ENCODE peak calls at places on chromosomes 12 and 14, in nine cellular contexts. One of them, this sample, is unnamed.

GRCh38 chr14:67623114-67623513 is 3.4 kb downstream of the ARG2 start:
- DNase-seq in SK-N-SH: no peak
- DNase-seq in Caco-2: no peak
- DNase-seq in cardiac muscle cell: no peak
- DNase-seq in testis: no peak
- DNase-seq in left ventricle myocardium inferior: no peak
- DNase-seq in CD4-positive, alpha-beta memory T cell: no peak
- DNase-seq in Peyer's patch: no peak
- DNase-seq in fibroblast of lung: peak; percentile 57
- DNase-seq in this sample: no peak

GRCh38 chr12:6180300-6181051 is 19.7 kb upstream of the CD9 start:
- DNase-seq in left ventricle myocardium inferior: peak; percentile 57
- DNase-seq in SK-N-SH: no peak
- DNase-seq in cardiac muscle cell: no peak
- DNase-seq in CD4-positive, alpha-beta memory T cell: no peak
- DNase-seq in Caco-2: no peak
- DNase-seq in Peyer's patch: no peak
- DNase-seq in fibroblast of lung: peak; percentile 90
- DNase-seq in testis: no peak
- DNase-seq in this sample: no peak

GRCh38 chr14:52154992-52155655 is 86.3 kb upstream of the NID2 start:
- DNase-seq in cardiac muscle cell: no peak
- DNase-seq in fibroblast of lung: no peak
- DNase-seq in CD4-positive, alpha-beta memory T cell: no peak
- DNase-seq in testis: no peak
- DNase-seq in Caco-2: no peak
- DNase-seq in SK-N-SH: no peak
- DNase-seq in left ventricle myocardium inferior: no peak
- DNase-seq in Peyer's patch: no peak
- DNase-seq in this sample: no peak

GRCh38 chr12:119340604-119341003 is 6.1 kb downstream of the CCDC60 start:
- DNase-seq in testis: peak; percentile 16
- DNase-seq in SK-N-SH: no peak
- DNase-seq in left ventricle myocardium inferior: no peak
- DNase-seq in fibroblast of lung: no peak
- DNase-seq in cardiac muscle cell: no peak
- DNase-seq in CD4-positive, alpha-beta memory T cell: no peak
- DNase-seq in Caco-2: no peak
- DNase-seq in Peyer's patch: no peak
- DNase-seq in this sample: no peak

GRCh38 chr12:91951571-91951970 is 194.1 kb downstream of the BTG1 start:
- DNase-seq in SK-N-SH: no peak
- DNase-seq in testis: no peak
- DNase-seq in cardiac muscle cell: no peak
- DNase-seq in left ventricle myocardium inferior: no peak
- DNase-seq in CD4-positive, alpha-beta memory T cell: no peak
- DNase-seq in Peyer's patch: no peak
- DNase-seq in fibroblast of lung: no peak
- DNase-seq in Caco-2: no peak
- DNase-seq in this sample: no peak

GRCh38 chr12:64946132-64946829 is 121.8 kb downstream of the TBC1D30 start:
- DNase-seq in CD4-positive, alpha-beta memory T cell: no peak
- DNase-seq in Peyer's patch: no peak
- DNase-seq in cardiac muscle cell: peak; percentile 48
- DNase-seq in testis: peak; percentile 90
- DNase-seq in Caco-2: no peak
- DNase-seq in left ventricle myocardium inferior: peak; percentile 63
- DNase-seq in SK-N-SH: peak; percentile 69
- DNase-seq in fibroblast of lung: peak; percentile 42
- DNase-seq in this sample: no peak

GRCh38 chr12:22625671-22626251 is 790 bp downstream of the ETNK1 start:
- DNase-seq in SK-N-SH: peak; percentile 59
- DNase-seq in fibroblast of lung: peak; percentile 43
- DNase-seq in Peyer's patch: peak; percentile 52
- DNase-seq in CD4-positive, alpha-beta memory T cell: peak; percentile 27
- DNase-seq in testis: peak; percentile 67
- DNase-seq in left ventricle myocardium inferior: peak; percentile 14
- DNase-seq in Caco-2: peak; percentile 63
- DNase-seq in cardiac muscle cell: peak; percentile 47
- DNase-seq in this sample: no peak

GRCh38 chr12:88111074-88111652 is 30.7 kb downstream of the CEP290 start:
- DNase-seq in CD4-positive, alpha-beta memory T cell: peak; percentile 27
- DNase-seq in SK-N-SH: peak; percentile 25
- DNase-seq in cardiac muscle cell: peak; percentile 20
- DNase-seq in Peyer's patch: no peak
- DNase-seq in Caco-2: peak; percentile 26
- DNase-seq in testis: no peak
- DNase-seq in left ventricle myocardium inferior: no peak
- DNase-seq in fibroblast of lung: peak; percentile 71
- DNase-seq in this sample: no peak

GRCh38 chr14:20413785-20414117 is 450 bp upstream of the TEP1 start:
- DNase-seq in cardiac muscle cell: peak; percentile 6
- DNase-seq in fibroblast of lung: peak; percentile 14
- DNase-seq in left ventricle myocardium inferior: no peak
- DNase-seq in CD4-positive, alpha-beta memory T cell: peak; percentile 16
- DNase-seq in Caco-2: no peak
- DNase-seq in Peyer's patch: peak; percentile 54
- DNase-seq in testis: peak; percentile 30
- DNase-seq in SK-N-SH: no peak
- DNase-seq in this sample: no peak

GRCh38 chr14:23551266-23552028 is at the start of gene ZFHX2:
- DNase-seq in fibroblast of lung: peak; percentile 40
- DNase-seq in SK-N-SH: peak; percentile 91
- DNase-seq in testis: peak; percentile 92
- DNase-seq in cardiac muscle cell: peak; percentile 90
- DNase-seq in left ventricle myocardium inferior: peak; percentile 82
- DNase-seq in Caco-2: peak; percentile 87
- DNase-seq in Peyer's patch: peak; percentile 80
- DNase-seq in CD4-positive, alpha-beta memory T cell: peak; percentile 55
- DNase-seq in this sample: peak; percentile 50

DNA sequence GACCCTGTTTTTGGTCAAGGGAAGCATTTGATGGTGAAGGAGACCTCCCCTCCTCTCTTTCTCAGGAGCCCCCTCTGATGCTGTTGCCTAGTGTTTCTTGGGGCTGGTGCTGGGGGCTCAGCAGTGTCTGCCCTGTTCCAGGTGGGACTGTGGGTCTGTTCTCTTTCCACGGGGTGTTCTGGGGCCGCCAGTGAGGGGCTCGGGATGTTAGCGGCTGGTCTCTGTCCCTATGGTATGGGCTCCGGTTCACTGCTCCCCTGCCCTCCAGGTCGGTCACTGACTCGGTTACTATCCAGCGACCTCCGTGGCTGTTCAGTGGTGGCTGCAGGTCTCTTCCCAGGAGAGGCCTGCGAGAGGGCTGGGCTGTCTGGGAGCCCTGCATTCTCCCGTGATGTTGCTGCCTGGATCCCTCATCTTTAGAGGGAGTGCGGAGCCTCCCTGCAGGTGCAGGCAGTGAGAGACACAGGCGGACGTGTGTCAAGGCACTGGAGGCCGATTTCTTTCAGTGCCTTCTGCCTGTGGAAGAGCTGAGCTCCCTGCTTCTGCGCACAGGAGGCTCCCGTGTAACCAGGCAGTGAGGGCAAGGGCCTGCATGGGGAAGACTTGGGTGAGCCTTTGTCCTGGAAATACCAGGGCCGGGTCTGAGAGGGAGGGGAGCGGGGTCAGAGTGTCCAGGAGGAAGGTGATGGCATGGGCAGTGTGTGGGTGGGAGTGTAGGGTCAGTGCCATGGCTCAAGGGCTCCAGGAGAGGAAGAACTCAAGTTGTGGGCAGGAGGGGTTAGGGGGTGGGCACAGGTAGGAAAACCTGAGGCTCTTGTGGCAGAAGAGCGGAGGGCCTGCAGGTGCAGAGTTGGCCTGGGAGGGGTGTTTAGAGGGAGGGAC is 362.6 kb downstream of the TMEM121 start:
- DNase-seq in Peyer's patch: no peak
- DNase-seq in cardiac muscle cell: no peak
- DNase-seq in SK-N-SH: no peak
- DNase-seq in testis: no peak
- DNase-seq in CD4-positive, alpha-beta memory T cell: no peak
- DNase-seq in left ventricle myocardium inferior: peak; percentile 9
- DNase-seq in fibroblast of lung: no peak
- DNase-seq in Caco-2: no peak
- DNase-seq in this sample: no peak
- H3K9me3 ChIP-seq in Peyer's patch: no peaks in the 10 kb centered on the region
- H3K9me3 ChIP-seq in cardiac muscle cell: no peaks in the 10 kb centered on the region
- H3K9me3 ChIP-seq in SK-N-SH: no peaks in the 10 kb centered on the region
- H3K9me3 ChIP-seq in testis: no peaks in the 10 kb centered on the region
- H3K9me3 ChIP-seq in CD4-positive, alpha-beta memory T cell: no peaks in the 10 kb centered on the region
- H3K9me3 ChIP-seq in left ventricle myocardium inferior: peaks cover 4% of the 10 kb centered on the region
- H3K9me3 ChIP-seq in fibroblast of lung: no peaks in the 10 kb centered on the region
- H3K9me3 ChIP-seq in Caco-2: no peaks in the 10 kb centered on the region
- H3K9me3 ChIP-seq in this sample: no peaks in the 10 kb centered on the region

DNA sequence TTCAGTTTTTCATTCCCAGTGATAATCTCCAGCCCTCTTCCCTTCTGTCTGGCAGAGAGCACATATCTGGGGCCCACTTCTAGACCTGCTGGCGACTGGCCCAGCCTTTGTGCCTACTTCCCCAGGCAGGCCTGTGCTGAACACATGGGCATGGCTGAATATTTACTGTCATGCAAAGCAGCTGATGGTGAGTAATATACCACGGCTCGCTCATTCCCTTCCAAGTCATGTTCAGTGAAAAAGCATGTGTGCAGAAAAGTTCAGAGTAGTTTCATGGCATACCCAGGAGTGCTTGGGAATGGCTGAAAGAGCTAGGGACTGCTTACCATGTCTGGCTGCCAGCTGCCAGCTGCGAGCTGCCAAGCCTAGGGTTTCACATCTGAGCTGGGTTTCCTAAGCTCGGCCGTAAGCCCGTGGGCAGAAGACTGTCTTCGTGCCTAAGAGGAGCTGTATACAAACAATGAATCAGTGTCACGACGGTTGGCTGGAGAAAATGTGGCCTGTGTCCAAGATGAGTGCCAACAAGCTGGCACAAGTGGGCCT is 179.9 kb upstream of the PELI2 start:
- DNase-seq in testis: no peak
- DNase-seq in fibroblast of lung: peak; percentile 21
- DNase-seq in CD4-positive, alpha-beta memory T cell: no peak
- DNase-seq in cardiac muscle cell: no peak
- DNase-seq in Caco-2: no peak
- DNase-seq in SK-N-SH: no peak
- DNase-seq in Peyer's patch: no peak
- DNase-seq in left ventricle myocardium inferior: peak; percentile 55
- DNase-seq in this sample: no peak
- H3K9me3 ChIP-seq in testis: no peaks in the 10 kb centered on the region
- H3K9me3 ChIP-seq in fibroblast of lung: no peaks in the 10 kb centered on the region
- H3K9me3 ChIP-seq in CD4-positive, alpha-beta memory T cell: no peaks in the 10 kb centered on the region
- H3K9me3 ChIP-seq in cardiac muscle cell: no peaks in the 10 kb centered on the region
- H3K9me3 ChIP-seq in Caco-2: no peaks in the 10 kb centered on the region
- H3K9me3 ChIP-seq in SK-N-SH: no peaks in the 10 kb centered on the region
- H3K9me3 ChIP-seq in Peyer's patch: no peaks in the 10 kb centered on the region
- H3K9me3 ChIP-seq in left ventricle myocardium inferior: peaks cover 15% of the 10 kb centered on the region
- H3K9me3 ChIP-seq in this sample: no peaks in the 10 kb centered on the region

DNA sequence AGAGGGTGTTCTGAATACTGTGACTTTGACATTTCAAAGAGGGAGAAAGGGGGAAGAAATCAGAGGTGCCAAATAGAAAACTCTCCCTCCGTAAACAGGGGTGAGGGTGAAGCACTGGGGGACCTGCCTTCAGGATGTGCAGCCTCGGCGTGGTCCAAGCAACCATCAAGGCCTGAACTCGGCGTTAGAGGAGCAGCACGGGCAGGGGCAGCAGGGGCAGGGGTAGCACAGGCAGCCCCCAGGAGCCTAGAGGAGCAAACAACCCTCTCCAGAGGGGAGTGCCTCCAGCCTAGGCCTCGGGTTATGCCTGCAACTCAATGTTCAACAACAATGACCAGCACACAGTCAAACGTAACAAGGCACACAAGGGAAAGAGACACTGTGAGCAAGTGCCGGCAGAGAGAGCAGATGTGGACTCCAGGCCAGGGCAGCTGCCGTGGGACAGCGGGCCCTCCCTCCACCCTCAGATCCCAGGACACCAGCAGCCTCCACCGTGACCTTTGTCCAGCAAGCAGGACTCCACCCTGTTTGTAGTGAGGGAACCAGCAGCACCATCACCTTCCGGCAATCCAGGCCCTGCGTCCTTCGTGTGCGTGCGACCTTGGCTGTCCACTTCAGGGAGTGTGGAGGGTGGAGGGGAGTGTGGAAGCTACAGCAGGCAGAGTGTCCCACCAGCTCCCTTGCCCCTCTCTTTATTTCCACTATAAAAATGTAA is 18.0 kb downstream of the GALNT9 start:
- DNase-seq in Caco-2: no peak
- DNase-seq in SK-N-SH: no peak
- DNase-seq in left ventricle myocardium inferior: no peak
- DNase-seq in fibroblast of lung: no peak
- DNase-seq in testis: no peak
- DNase-seq in Peyer's patch: no peak
- DNase-seq in cardiac muscle cell: no peak
- DNase-seq in CD4-positive, alpha-beta memory T cell: no peak
- DNase-seq in this sample: no peak
- H3K9me3 ChIP-seq in Caco-2: peaks cover 5% of the 10 kb centered on the region
- H3K9me3 ChIP-seq in SK-N-SH: no peaks in the 10 kb centered on the region
- H3K9me3 ChIP-seq in left ventricle myocardium inferior: peaks cover 35% of the 10 kb centered on the region
- H3K9me3 ChIP-seq in fibroblast of lung: no peaks in the 10 kb centered on the region
- H3K9me3 ChIP-seq in testis: no peaks in the 10 kb centered on the region
- H3K9me3 ChIP-seq in Peyer's patch: peaks cover 14% of the 10 kb centered on the region
- H3K9me3 ChIP-seq in cardiac muscle cell: no peaks in the 10 kb centered on the region
- H3K9me3 ChIP-seq in CD4-positive, alpha-beta memory T cell: no peaks in the 10 kb centered on the region
- H3K9me3 ChIP-seq in this sample: no peaks in the 10 kb centered on the region

GRCh38 chr12:24929953-24930352 is 18.9 kb downstream of the BCAT1 start:
- DNase-seq in Peyer's patch: no peak
- DNase-seq in cardiac muscle cell: no peak
- DNase-seq in fibroblast of lung: no peak
- DNase-seq in CD4-positive, alpha-beta memory T cell: no peak
- DNase-seq in SK-N-SH: no peak
- DNase-seq in Caco-2: no peak
- DNase-seq in left ventricle myocardium inferior: no peak
- DNase-seq in testis: no peak
- DNase-seq in this sample: no peak
- H3K9me3 ChIP-seq in Peyer's patch: no peaks in the 10 kb centered on the region
- H3K9me3 ChIP-seq in cardiac muscle cell: no peaks in the 10 kb centered on the region
- H3K9me3 ChIP-seq in fibroblast of lung: no peaks in the 10 kb centered on the region
- H3K9me3 ChIP-seq in CD4-positive, alpha-beta memory T cell: no peaks in the 10 kb centered on the region
- H3K9me3 ChIP-seq in SK-N-SH: no peaks in the 10 kb centered on the region
- H3K9me3 ChIP-seq in Caco-2: no peaks in the 10 kb centered on the region
- H3K9me3 ChIP-seq in left ventricle myocardium inferior: peaks cover 10% of the 10 kb centered on the region
- H3K9me3 ChIP-seq in testis: no peaks in the 10 kb centered on the region
- H3K9me3 ChIP-seq in this sample: no peaks in the 10 kb centered on the region

DNA sequence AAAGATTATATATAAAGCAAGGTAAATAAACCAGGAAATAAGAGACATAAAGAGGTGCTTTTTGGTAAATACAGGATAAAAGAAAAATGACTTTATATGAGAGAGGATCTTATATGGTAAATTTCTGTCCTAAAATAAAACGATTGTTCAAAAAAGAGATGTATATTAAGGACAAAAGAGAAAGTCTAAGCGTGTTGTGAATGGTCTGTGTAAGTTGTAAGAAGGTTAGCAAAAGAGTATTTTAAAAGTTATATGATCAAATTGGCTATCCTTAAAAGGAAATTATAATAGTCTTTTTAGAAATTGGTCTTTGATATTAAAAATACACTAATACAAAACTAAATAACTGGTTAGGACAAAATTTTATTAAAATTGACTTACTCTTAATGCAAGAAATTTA is 14.1 kb upstream of the ACSM4 start:
- DNase-seq in fibroblast of lung: no peak
- DNase-seq in SK-N-SH: no peak
- DNase-seq in Peyer's patch: no peak
- DNase-seq in CD4-positive, alpha-beta memory T cell: no peak
- DNase-seq in Caco-2: no peak
- DNase-seq in left ventricle myocardium inferior: no peak
- DNase-seq in cardiac muscle cell: no peak
- DNase-seq in testis: no peak
- DNase-seq in this sample: no peak
- H3K9me3 ChIP-seq in fibroblast of lung: no peaks in the 10 kb centered on the region
- H3K9me3 ChIP-seq in SK-N-SH: no peaks in the 10 kb centered on the region
- H3K9me3 ChIP-seq in Peyer's patch: no peaks in the 10 kb centered on the region
- H3K9me3 ChIP-seq in CD4-positive, alpha-beta memory T cell: no peaks in the 10 kb centered on the region
- H3K9me3 ChIP-seq in Caco-2: peaks cover 33% of the 10 kb centered on the region
- H3K9me3 ChIP-seq in left ventricle myocardium inferior: peaks cover 48% of the 10 kb centered on the region
- H3K9me3 ChIP-seq in cardiac muscle cell: no peaks in the 10 kb centered on the region
- H3K9me3 ChIP-seq in testis: no peaks in the 10 kb centered on the region
- H3K9me3 ChIP-seq in this sample: no peaks in the 10 kb centered on the region

GRCh38 chr14:41096131-41096530 is 510.5 kb upstream of the LRFN5 start:
- DNase-seq in fibroblast of lung: no peak
- DNase-seq in testis: no peak
- DNase-seq in CD4-positive, alpha-beta memory T cell: no peak
- DNase-seq in left ventricle myocardium inferior: no peak
- DNase-seq in SK-N-SH: no peak
- DNase-seq in Peyer's patch: no peak
- DNase-seq in cardiac muscle cell: no peak
- DNase-seq in Caco-2: no peak
- DNase-seq in this sample: no peak
- H3K9me3 ChIP-seq in fibroblast of lung: no peaks in the 10 kb centered on the region
- H3K9me3 ChIP-seq in testis: no peaks in the 10 kb centered on the region
- H3K9me3 ChIP-seq in CD4-positive, alpha-beta memory T cell: no peaks in the 10 kb centered on the region
- H3K9me3 ChIP-seq in left ventricle myocardium inferior: peaks cover 17% of the 10 kb centered on the region
- H3K9me3 ChIP-seq in SK-N-SH: no peaks in the 10 kb centered on the region
- H3K9me3 ChIP-seq in Peyer's patch: no peaks in the 10 kb centered on the region
- H3K9me3 ChIP-seq in cardiac muscle cell: no peaks in the 10 kb centered on the region
- H3K9me3 ChIP-seq in Caco-2: no peaks in the 10 kb centered on the region
- H3K9me3 ChIP-seq in this sample: no peaks in the 10 kb centered on the region

This sample was measured in T-helper 17 cell.